ENCODE peak calls at places on chromosomes 16 and 17, in seven cellular contexts. O, U, H, C, D, J and S are unnamed samples.

GRCh38 chr16:69564845-69565610 is 738 bp upstream of the NFAT5 start:
- DNase-seq in H (no peak), C (no peak), J (no peak), O (no peak), D (no peak), U (no peak), S (peak; percentile 39)

GRCh38 chr17:65219124-65219523 is 82.0 kb downstream of the RGS9 start:
- DNase-seq in O (no peak), U (no peak), D (no peak), C (no peak), H (no peak), J (peak; percentile 33), S (no peak)

GRCh38 chr17:37702605-37703004 is 42.3 kb downstream of the HNF1B start:
- DNase-seq in D (no peak), U (no peak), O (no peak), C (no peak), H (no peak), J (no peak), S (no peak)

GRCh38 chr17:14161419-14161818 is 75.2 kb downstream of the CDRT15 start:
- DNase-seq in U (no peak), D (no peak), H (no peak), C (no peak), O (no peak), J (no peak), S (no peak)

GRCh38 chr17:42163113-42163512 is 8.3 kb upstream of the RAB5C start:
- DNase-seq in D (no peak), J (peak; percentile 92), C (no peak), H (no peak), U (no peak), O (no peak), S (no peak)

GRCh38 chr16:83813818-83814653 is 6.3 kb downstream of the HSBP1 start:
- DNase-seq in C (no peak), J (no peak), O (no peak), D (no peak), H (no peak), U (no peak), S (no peak)

GRCh38 chr17:51474764-51475163 is 214.4 kb downstream of the UTP18 start:
- DNase-seq in D (no peak), J (no peak), C (no peak), U (no peak), H (no peak), O (no peak), S (no peak)

GRCh38 chr17:21043296-21044232 is 753 bp upstream of the USP22 start:
- DNase-seq in H (peak; percentile 99), C (no peak), U (peak; percentile 96), J (no peak), O (peak; percentile 99), D (peak; percentile 91), S (peak; percentile 93)

GRCh38 chr16:85174871-85175723 is 62.8 kb upstream of the CIBAR2 start:
- DNase-seq in J (no peak), O (no peak), U (no peak), C (no peak), H (peak; percentile 36), D (no peak), S (no peak)

GRCh38 chr16:85412911-85413520 is 200.1 kb upstream of the GSE1 start:
- DNase-seq in U (peak; percentile 13), C (no peak), D (no peak), H (peak; percentile 36), J (no peak), O (peak; percentile 60), S (no peak)

GRCh38 chr16:14364386-14365199 is 265.5 kb downstream of the PARN start:
- DNase-seq in D (no peak), U (no peak), J (peak; percentile 76), C (no peak), H (no peak), O (no peak), S (no peak)

GRCh38 chr17:32124985-32125847 is 17.1 kb upstream of the RHOT1 start:
- DNase-seq in H (no peak), U (no peak), C (no peak), O (no peak), J (no peak), D (no peak), S (no peak)

GRCh38 chr16:89863741-89864391 is 9.5 kb upstream of the TCF25 start:
- DNase-seq in H (peak; percentile 67), J (peak; percentile 38), C (no peak), D (no peak), U (no peak), O (no peak), S (no peak)

GRCh38 chr17:58996968-58997367 is 109.7 kb downstream of the TRIM37 start:
- DNase-seq in C (no peak), H (no peak), J (no peak), O (no peak), U (no peak), D (no peak), S (no peak)

GRCh38 chr17:69723741-69724140 is 309.2 kb downstream of the MAP2K6 start:
- DNase-seq in D (no peak), C (no peak), J (no peak), O (no peak), H (no peak), U (no peak), S (no peak)

GRCh38 chr17:42389902-42390301 is 1.7 kb upstream of the STAT3 start:
- DNase-seq in D (no peak), J (no peak), O (peak; percentile 46), C (no peak), U (no peak), H (no peak), S (no peak)

GRCh38 chr16:31117384-31118222 is at the start of gene KAT8:
- DNase-seq in J (peak; percentile 100), O (peak; percentile 99), U (peak; percentile 98), H (peak; percentile 99), C (peak; percentile 94), D (peak; percentile 94), S (peak; percentile 95)

GRCh38 chr17:75695830-75696271 is 25.4 kb upstream of the ITGB4 start:
- DNase-seq in D (no peak), J (no peak), H (peak; percentile 76), C (no peak), O (peak; percentile 79), U (peak; percentile 47), S (no peak)

GRCh38 chr17:31373150-31374082 is 18.1 kb upstream of the RAB11FIP4 start:
- DNase-seq in D (no peak), C (no peak), H (no peak), O (no peak), U (no peak), J (no peak), S (no peak)